ENCODE peak calls at places on chromosomes 11 and 22, in four cellular contexts. C is kidney, K is pancreas, Y is gastrocnemius medialis. T is an unnamed sample.
A peak's percentile ranks its signal among the peaks of the same experiment; 100 is the strongest.

GRCh38 chr11:128734439-128735224 is 40.8 kb downstream of the FLI1 start:
- DNase-seq in Y (peak; percentile 14), C (no peak), K (no peak), T (no peak)

GRCh38 chr22:40747361-40747760 is 68.1 kb downstream of the MCHR1 start:
- DNase-seq in K (no peak), C (no peak), Y (no peak), T (no peak)

GRCh38 chr11:109728056-109728455 is 306.1 kb downstream of the C11orf87 start:
- DNase-seq in Y (no peak), C (no peak), K (no peak), T (no peak)

GRCh38 chr22:37105990-37106389 is 3.5 kb downstream of the TMPRSS6 start:
- DNase-seq in C (no peak), Y (no peak), K (no peak), T (no peak)

GRCh38 chr11:61967924-61968757 is 707 bp upstream of the FTH1 start:
- DNase-seq in K (peak; percentile 72), C (peak; percentile 88), Y (no peak), T (peak; percentile 71)

GRCh38 chr22:27139935-27140493 is 482.6 kb downstream of the MIAT start:
- DNase-seq in K (no peak), C (no peak), Y (no peak), T (no peak)

GRCh38 chr11:66418168-66418985 is 2.5 kb upstream of the NPAS4 start:
- DNase-seq in K (peak; percentile 79), C (peak; percentile 85), Y (peak; percentile 91), T (peak; percentile 49)

GRCh38 chr11:121696177-121696863 is 243.6 kb upstream of the SORL1-AS1 start:
- DNase-seq in C (no peak), K (no peak), Y (no peak), T (no peak)

GRCh38 chr11:284081-285020 is 4.6 kb upstream of the PGGHG start:
- DNase-seq in C (peak; percentile 65), Y (no peak), K (peak; percentile 54), T (no peak)

GRCh38 chr11:70087446-70088167 is 9.5 kb downstream of the ANO1 start:
- DNase-seq in Y (no peak), K (no peak), C (no peak), T (no peak)

GRCh38 chr22:44137415-44137814 is 43.3 kb upstream of the PARVG start:
- DNase-seq in K (peak; percentile 17), C (peak; percentile 50), Y (no peak), T (no peak)

GRCh38 chr11:92050305-92050704 is 174.3 kb upstream of the FAT3 start:
- DNase-seq in C (no peak), Y (no peak), K (no peak), T (no peak)

GRCh38 chr22:50085211-50085999 is at the start of gene MLC1:
- DNase-seq in Y (no peak), C (peak; percentile 46), K (no peak), T (peak; percentile 11)

GRCh38 chr11:4683020-4683419 is 14.6 kb downstream of the OR51E2 start:
- DNase-seq in Y (no peak), K (no peak), C (no peak), T (no peak)

GRCh38 chr11:15629690-15630321 is 515.1 kb downstream of the INSC start:
- DNase-seq in K (peak; percentile 59), C (no peak), Y (no peak), T (no peak)

GRCh38 chr11:65141896-65142494 is 7.7 kb upstream of the SYVN1 start:
- DNase-seq in C (no peak), Y (no peak), K (no peak), T (no peak)

GRCh38 chr11:2812371-2812991 is 73.1 kb downstream of the CDKN1C start:
- DNase-seq in C (peak; percentile 94), K (peak; percentile 50), Y (no peak), T (no peak)

GRCh38 chr22:21802673-21803072 is 64.8 kb downstream of the MAPK1 start:
- DNase-seq in C (no peak), K (no peak), Y (no peak), T (no peak)

GRCh38 chr22:44181912-44182590 is 1.3 kb downstream of the PARVG start:
- DNase-seq in K (peak; percentile 48), Y (no peak), C (peak; percentile 62), T (no peak)

GRCh38 chr11:67437082-67437821 is at the start of gene PTPRCAP:
- DNase-seq in K (peak; percentile 55), Y (no peak), C (peak; percentile 85), T (peak; percentile 75)

GRCh38 chr11:134762248-134763029 is 350.4 kb upstream of the B3GAT1 start:
- DNase-seq in Y (peak; percentile 5), C (peak; percentile 87), K (no peak), T (no peak)

DNA sequence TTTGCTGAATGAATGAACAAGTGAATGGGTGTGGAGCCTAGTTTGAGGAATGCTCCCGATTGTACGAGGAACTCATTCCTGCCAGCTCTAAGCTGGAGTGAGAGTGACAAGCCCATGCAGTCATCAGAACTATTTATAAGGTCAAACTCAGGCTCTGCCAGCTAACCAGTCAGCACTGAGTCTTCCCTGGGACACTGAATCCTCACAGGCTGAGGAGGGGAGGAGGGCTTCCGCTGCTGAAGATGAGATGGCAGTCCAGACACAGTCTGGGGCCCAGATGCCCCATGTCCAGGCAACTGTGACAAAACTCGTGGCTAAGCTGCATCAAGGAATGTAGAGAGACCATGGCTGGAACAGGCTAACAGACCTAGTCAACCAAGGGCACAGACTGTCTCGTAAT is 4.0 kb downstream of the LRP4 start:
- DNase-seq in C (no peak), K (no peak), Y (peak; percentile 70), T (no peak)
- H3K4me3 ChIP-seq in C (no peak overlapping the region), K (no peak overlapping the region), Y (peak overlapping the region; percentile 12), T (no peak overlapping the region)

DNA sequence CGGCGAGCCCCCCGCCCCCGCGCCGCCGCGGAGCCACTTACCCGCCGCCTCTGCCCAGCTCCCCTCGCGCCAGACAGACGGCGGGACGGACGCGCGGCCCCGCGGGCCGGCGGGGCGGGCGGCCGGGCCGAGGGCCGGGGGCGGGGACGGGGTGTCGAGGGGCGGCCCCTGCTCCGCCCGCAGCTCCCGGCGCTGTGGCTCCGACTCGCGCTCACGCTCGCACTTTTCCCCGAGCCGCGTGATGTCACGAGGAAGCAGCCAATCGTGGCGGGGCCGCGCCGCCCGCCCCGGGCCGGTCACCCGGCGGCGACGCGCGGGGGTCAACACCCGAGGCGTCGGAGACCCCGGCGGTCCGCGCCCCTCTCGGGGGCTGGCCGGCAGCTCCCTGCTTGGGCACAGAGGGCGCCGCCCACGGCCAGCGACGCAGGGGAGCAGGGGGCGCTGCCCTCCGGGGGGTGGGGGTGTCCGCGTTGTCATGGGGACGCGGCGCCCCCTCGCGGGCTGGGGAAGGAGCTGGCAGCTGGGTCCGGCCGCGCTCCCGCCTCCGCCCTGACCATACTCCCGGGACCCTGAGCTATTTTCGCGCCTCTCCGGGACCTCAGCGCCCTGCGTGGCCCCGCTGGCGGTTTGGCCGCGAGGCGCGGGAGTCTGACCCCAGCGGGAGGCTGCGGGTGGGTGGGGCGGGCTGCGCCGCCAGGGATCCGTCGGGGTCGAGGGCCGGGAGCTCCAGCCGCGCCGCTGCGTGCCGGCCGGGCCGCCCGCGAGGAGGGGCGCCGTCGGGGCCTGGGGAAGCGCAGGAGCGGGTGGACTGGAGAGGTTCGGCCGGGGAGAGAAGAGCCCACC is at the start of gene CHRM4:
- DNase-seq in C (no peak), Y (no peak), K (peak; percentile 75), T (no peak)
- TF ChIP-seq CTCF in C (no peak), Y (no peak), K (peak; percentile 11), T (no peak)

GRCh38 chr22:35749808-35750207 is 32.1 kb downstream of the APOL5 start:
- DNase-seq in C (no peak), K (no peak), Y (no peak), T (no peak)

GRCh38 chr22:35754761-35755160 is 37.1 kb downstream of the APOL5 start:
- DNase-seq in K (no peak), Y (no peak), C (no peak), T (no peak)

GRCh38 chr22:35752833-35753189 is 35.1 kb downstream of the APOL5 start:
- DNase-seq in C (no peak), K (no peak), Y (no peak), T (no peak)

GRCh38 chr22:35756722-35757121 is 39.0 kb downstream of the APOL5 start:
- DNase-seq in K (no peak), Y (no peak), C (no peak), T (no peak)

DNA sequence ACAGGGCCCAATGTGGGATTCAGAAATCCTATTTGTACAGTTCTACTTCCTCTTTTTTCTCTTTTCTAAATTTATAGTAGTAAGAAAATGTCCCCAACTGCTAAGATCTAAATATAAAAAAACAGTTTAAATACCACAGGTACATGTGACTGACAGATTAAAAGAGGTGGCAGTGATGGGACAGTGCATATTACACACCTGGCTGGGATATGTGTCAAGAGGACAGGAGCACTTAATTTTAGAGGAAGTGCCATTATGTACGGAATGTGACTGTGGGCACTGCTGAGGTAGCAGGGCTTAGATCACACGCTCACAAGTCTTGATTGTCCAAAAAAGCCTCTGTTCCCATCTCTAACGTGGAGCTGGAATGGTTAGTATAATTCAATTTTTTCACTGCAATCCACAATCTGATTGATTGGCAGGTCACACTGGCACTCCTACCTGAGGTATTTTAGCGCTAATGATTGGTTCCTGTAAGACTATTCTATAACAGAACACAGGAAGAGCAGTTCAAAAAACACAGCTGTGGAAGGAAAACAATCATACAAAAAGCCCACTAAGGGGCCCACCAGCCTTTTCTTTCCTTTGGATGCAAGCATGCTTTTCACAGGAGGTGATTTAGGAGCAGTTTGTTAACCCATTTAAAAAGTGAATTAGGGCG is 34.6 kb downstream of the APOL5 start:
- DNase-seq in C (no peak), Y (no peak), K (no peak), T (no peak)
- H3K27ac ChIP-seq in C (no peak overlapping the region), Y (peak overlapping the region; percentile 61), K (no peak overlapping the region), T (no peak overlapping the region)

DNA sequence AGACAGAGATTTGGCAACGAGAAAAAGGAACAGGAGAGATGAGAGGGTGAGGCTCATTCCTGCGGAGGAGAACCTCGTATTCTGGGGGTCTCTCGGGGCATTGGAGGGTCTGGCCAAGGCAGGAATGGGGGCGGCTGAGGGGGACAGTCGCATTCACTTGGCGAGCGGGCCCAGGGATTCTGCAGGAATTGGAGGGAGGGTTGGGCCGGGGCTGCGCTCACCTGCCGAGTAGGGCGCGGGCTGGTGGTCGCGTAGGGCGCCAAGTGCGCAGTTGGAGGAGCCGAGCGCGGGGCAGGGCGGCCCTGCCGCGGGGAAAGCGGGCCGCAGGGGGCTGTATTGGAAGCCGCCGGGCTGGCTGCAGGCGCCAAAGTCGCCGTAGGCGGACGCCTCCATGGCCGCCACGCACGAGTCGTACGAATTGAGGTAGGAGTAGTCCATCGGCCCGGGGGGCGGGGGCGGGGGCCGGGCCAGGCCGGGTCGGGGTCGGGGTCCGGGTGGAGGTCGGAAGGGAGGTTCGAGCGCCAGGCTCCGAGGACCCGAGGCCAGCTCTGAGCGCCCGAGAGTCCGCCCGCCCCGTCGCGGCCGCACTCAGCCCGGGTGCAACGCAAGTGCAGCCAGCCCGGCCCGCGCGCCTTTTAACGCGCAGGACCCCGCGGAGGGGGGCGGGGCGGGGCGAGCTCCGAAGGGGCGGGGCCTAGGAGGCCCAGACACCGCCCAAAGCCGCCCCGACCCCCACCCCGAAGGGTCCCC is at the start of gene PHOX2A:
- DNase-seq in Y (no peak), C (peak; percentile 68), K (peak; percentile 58), T (no peak)
- H3K4me3 ChIP-seq in Y (peak within 1 kb of the TSS; percentile 21), C (no peak within 1 kb of the TSS), K (no peak within 1 kb of the TSS), T (no peak within 1 kb of the TSS)

DNA sequence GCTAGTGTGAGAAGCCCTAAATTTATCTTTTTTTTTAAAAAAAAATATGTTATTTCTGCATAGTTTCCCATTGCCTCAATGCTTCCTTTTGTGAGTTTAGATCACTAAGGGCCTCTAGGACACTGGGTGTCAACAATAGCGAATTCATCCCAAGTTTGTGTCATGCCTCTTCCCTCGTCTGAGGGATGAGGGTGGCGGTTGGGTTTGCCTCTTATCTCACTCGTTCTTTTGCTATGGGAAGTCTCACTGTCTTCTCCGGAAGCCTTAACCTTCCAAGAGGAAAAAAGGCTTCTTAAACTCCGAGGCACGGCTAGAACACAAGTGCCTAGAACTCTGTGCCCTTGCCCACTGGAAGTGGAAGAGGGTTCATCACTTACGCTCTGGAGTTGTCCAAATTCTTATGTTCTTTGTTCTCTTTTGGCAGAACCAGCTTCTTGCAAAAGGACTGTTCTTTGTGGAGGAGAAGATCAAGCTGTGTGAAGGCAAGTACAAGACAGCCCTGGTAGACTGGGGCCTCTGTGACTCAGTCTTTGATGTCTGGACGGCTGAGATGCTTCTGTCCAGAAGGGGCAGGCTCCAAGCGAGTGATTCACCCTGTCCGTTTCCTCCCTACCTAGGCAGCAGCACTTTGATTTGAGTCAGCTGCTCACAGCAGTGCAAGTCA is 78.5 kb downstream of the TRAF6 start:
- DNase-seq in K (no peak), C (no peak), Y (no peak), T (no peak)
- TF ChIP-seq CTCF in K (no peak), C (peak; percentile 16), Y (no peak), T (no peak)